ENCODE peak calls at places on chromosomes 11 and 22, in six cellular contexts. M, K, J, N, I and G are unnamed samples.

GRCh38 chr11:38646382-38646781 is 2048.3 kb upstream of the RAG2 start:
- DNase-seq in M (peak; percentile 43), K (no peak), J (no peak), N (no peak), I (no peak), G (no peak)

GRCh38 chr11:116703421-116703820 is 69.4 kb downstream of the BUD13 start:
- DNase-seq in M (no peak), K (peak; percentile 61), J (no peak), N (no peak), I (no peak), G (no peak)

GRCh38 chr22:36182056-36182455 is 19.6 kb downstream of the APOL4 start:
- DNase-seq in M (no peak), K (no peak), J (no peak), N (no peak), I (no peak), G (no peak)

GRCh38 chr22:27474112-27474571 is 327.4 kb downstream of the MN1 start:
- DNase-seq in M (no peak), K (no peak), J (no peak), N (no peak), I (no peak), G (no peak)

GRCh38 chr22:24554316-24555159 is at the start of gene GUCD1:
- DNase-seq in M (no peak), K (no peak), J (peak; percentile 42), N (peak; percentile 41), I (peak; percentile 52), G (peak; percentile 25)

GRCh38 chr11:115613986-115614625 is 109.9 kb upstream of the CADM1 start:
- DNase-seq in M (no peak), K (no peak), J (no peak), N (peak; percentile 90), I (no peak), G (no peak)

GRCh38 chr22:20807315-20807752 is 33.4 kb downstream of the SERPIND1 start:
- DNase-seq in M (no peak), K (no peak), J (no peak), N (peak; percentile 98), I (no peak), G (no peak)

GRCh38 chr11:33631749-33632091 is 68.9 kb downstream of the C11orf91 start:
- DNase-seq in M (no peak), K (no peak), J (no peak), N (no peak), I (no peak), G (no peak)

GRCh38 chr11:117011541-117011908 is 86.7 kb downstream of the SIK3 start:
- DNase-seq in M (no peak), K (no peak), J (no peak), N (no peak), I (no peak), G (no peak)

GRCh38 chr11:44453871-44454270 is 111.6 kb upstream of the CD82 start:
- DNase-seq in M (no peak), K (peak; percentile 71), J (no peak), N (no peak), I (no peak), G (no peak)

GRCh38 chr11:74479340-74480123 is 12.2 kb upstream of the KCNE3 start:
- DNase-seq in M (no peak), K (no peak), J (no peak), N (no peak), I (no peak), G (no peak)

GRCh38 chr11:108222686-108223448 is at the start of gene ATM:
- DNase-seq in M (peak; percentile 99), K (peak; percentile 100), J (peak; percentile 99), N (peak; percentile 99), I (peak; percentile 99), G (peak; percentile 99)
- TF ChIP-seq POLR2A in M (no peak), K (peak; percentile 53), J (peak; percentile 74), N (peak; percentile 65), I (peak; percentile 3), G (peak; percentile 13)

GRCh38 chr22:49774046-49774445 is 53.6 kb downstream of the BRD1 start:
- DNase-seq in M (no peak), K (no peak), J (no peak), N (no peak), I (no peak), G (no peak)
- H3K27me3 ChIP-seq in M (no peaks in the 10 kb centered on the region), K (no peaks in the 10 kb centered on the region), J (no peaks in the 10 kb centered on the region), N (no peaks in the 10 kb centered on the region), I (no peaks in the 10 kb centered on the region), G (no peaks in the 10 kb centered on the region)

GRCh38 chr11:63613517-63614135 is 607 bp downstream of the PLAAT3 start:
- DNase-seq in M (peak; percentile 61), K (peak; percentile 84), J (peak; percentile 43), N (no peak), I (peak; percentile 38), G (peak; percentile 82)
- TF ChIP-seq POLR2A in M (no peak), K (no peak), J (no peak), N (no peak), I (no peak), G (no peak)

GRCh38 chr11:3193373-3194015 is 25.1 kb downstream of the MRGPRG start:
- DNase-seq in M (no peak), K (peak; percentile 52), J (no peak), N (no peak), I (peak; percentile 4), G (no peak)
- H3K27me3 ChIP-seq in M (no peaks in the 10 kb centered on the region), K (no peaks in the 10 kb centered on the region), J (no peaks in the 10 kb centered on the region), N (peaks cover 55% of the 10 kb centered on the region), I (peaks cover 15% of the 10 kb centered on the region), G (no peaks in the 10 kb centered on the region)

DNA sequence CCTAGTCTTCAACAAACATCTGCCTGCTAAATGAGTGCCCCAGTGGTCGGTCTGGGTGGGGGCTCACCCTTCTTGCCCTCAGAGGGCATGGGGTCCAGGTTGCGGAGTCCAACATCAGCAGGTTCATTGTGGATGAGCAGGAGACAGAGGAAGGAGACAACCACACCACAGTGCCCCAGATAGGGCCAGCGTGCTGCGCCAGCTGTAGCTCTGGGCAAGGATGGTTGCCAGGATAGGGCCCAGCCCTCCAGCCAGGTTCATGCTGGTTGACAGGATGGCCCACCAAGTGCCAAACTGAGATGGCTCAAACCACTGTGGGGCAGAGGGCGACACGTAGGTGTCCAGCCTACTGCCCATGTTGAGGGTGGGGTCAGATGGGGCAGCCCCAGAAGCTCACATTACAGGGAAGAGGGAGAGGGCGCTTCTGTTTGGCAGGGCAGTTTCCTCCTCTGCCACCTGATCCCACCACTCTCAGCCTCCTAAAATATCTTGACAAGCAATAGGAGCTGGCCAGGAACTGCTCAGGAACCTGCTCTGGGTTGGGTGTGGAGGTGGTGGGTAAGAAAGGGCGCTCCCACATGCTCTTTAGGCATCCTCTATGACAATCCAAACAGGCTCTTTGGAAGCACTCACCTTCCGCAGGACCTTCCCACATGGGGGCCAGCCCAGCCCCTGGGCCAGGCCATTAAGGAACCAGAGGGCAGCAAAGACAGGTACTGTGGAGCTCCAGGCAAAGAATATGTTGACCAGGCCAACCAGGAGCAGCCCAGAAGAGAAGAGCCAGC is 2.9 kb downstream of the SLC37A4 start:
- DNase-seq in M (no peak), K (no peak), J (no peak), N (no peak), I (no peak), G (no peak)
- TF ChIP-seq POLR2A in M (no peak), K (no peak), J (no peak), N (no peak), I (no peak), G (no peak)

GRCh38 chr11:119892311-119892808 is 163.4 kb upstream of the NECTIN1 start:
- DNase-seq in M (peak; percentile 23), K (no peak), J (no peak), N (no peak), I (no peak), G (no peak)
- H3K27me3 ChIP-seq in M (no peaks in the 10 kb centered on the region), K (peaks cover 4% of the 10 kb centered on the region), J (no peaks in the 10 kb centered on the region), N (peaks cover 32% of the 10 kb centered on the region), I (no peaks in the 10 kb centered on the region), G (no peaks in the 10 kb centered on the region)

GRCh38 chr11:66846671-66847091 is 3.4 kb downstream of the RCE1 start:
- DNase-seq in M (no peak), K (peak; percentile 56), J (no peak), N (no peak), I (no peak), G (peak; percentile 12)

GRCh38 chr11:66844496-66845142 is 1.4 kb downstream of the RCE1 start:
- DNase-seq in M (no peak), K (peak; percentile 60), J (peak; percentile 11), N (no peak), I (no peak), G (peak; percentile 15)

GRCh38 chr11:66843776-66844495 is 695 bp downstream of the RCE1 start:
- DNase-seq in M (no peak), K (peak; percentile 71), J (no peak), N (no peak), I (no peak), G (no peak)

GRCh38 chr11:66845876-66846212 is 2.6 kb downstream of the RCE1 start:
- DNase-seq in M (no peak), K (peak; percentile 35), J (no peak), N (no peak), I (no peak), G (peak; percentile 13)

GRCh38 chr11:66845143-66845875 is 2.1 kb downstream of the RCE1 start:
- DNase-seq in M (no peak), K (peak; percentile 63), J (no peak), N (no peak), I (no peak), G (peak; percentile 13)
- TF ChIP-seq POLR2A in M (no peak), K (no peak), J (no peak), N (no peak), I (no peak), G (no peak)